ENCODE peak calls at places on chromosome 9, in five cellular contexts. O, M, U, C and Q are unnamed samples.

GRCh38 chr9:85536514-85536913 is 205.2 kb downstream of the AGTPBP1 start:
- DNase-seq in O (no peak), U (peak), M (no peak), C (no peak), Q (no peak)

GRCh38 chr9:90815944-90816357 is 14.3 kb downstream of the SYK start:
- DNase-seq in M (no peak), C (no peak), U (no peak), O (no peak), Q (no peak)

GRCh38 chr9:108606408-108606807 is 249.4 kb downstream of the ACTL7B start:
- DNase-seq in M (no peak), U (no peak), O (no peak), C (no peak), Q (no peak)

GRCh38 chr9:17349816-17350215 is 215.0 kb downstream of the CNTLN start:
- DNase-seq in M (no peak), O (no peak), C (no peak), U (peak), Q (no peak)

GRCh38 chr9:137168907-137169763 is 716 bp downstream of the LRRC26 start:
- DNase-seq in O (peak), M (peak), U (peak), C (no peak), Q (peak)

GRCh38 chr9:129954868-129955550 is 88.0 kb downstream of the FNBP1 start:
- DNase-seq in C (peak), M (no peak), O (no peak), U (peak), Q (peak)

GRCh38 chr9:4519604-4520003 is 29.3 kb downstream of the SLC1A1 start:
- DNase-seq in C (no peak), U (no peak), M (no peak), O (no peak), Q (no peak)

GRCh38 chr9:79780559-79780958 is 208.8 kb downstream of the TLE4 start:
- DNase-seq in U (no peak), O (no peak), C (no peak), M (no peak), Q (no peak)

GRCh38 chr9:133230093-133230492 is 21.0 kb upstream of the OBP2B start:
- DNase-seq in M (no peak), U (no peak), O (no peak), C (no peak), Q (no peak)

GRCh38 chr9:130073373-130073772 is 19.7 kb downstream of the GPR107 start:
- DNase-seq in O (no peak), U (peak), M (no peak), C (peak), Q (peak)